ENCODE peak calls at places on chromosomes 11 and 22, in six cellular contexts. Q is OCI-LY7, O is GM23248, K is GM23338, L is neural progenitor cell, C is HCT116. F is an unnamed sample.

GRCh38 chr22:39943366-39943765 is 16.8 kb upstream of the TMA7B start:
- DNase-seq in Q (peak; percentile 35), L (peak; percentile 61), C (no peak), K (peak; percentile 83), O (no peak), F (no peak)

GRCh38 chr22:38652858-38653257 is 3.3 kb downstream of the FAM227A start:
- DNase-seq in Q (peak; percentile 14), K (no peak), L (no peak), O (no peak), C (no peak), F (peak; percentile 58)

GRCh38 chr11:124538019-124538418 is 5.4 kb downstream of the OR8B12 start:
- DNase-seq in L (no peak), O (peak; percentile 16), C (no peak), Q (no peak), K (no peak), F (peak; percentile 18)

GRCh38 chr11:13972033-13972910 is 9.7 kb downstream of the SPON1 start:
- DNase-seq in Q (no peak), O (peak; percentile 42), L (no peak), C (no peak), K (no peak), F (no peak)

GRCh38 chr11:282171-282570 is 4.0 kb downstream of the NLRP6 start:
- DNase-seq in C (no peak), K (no peak), L (no peak), O (no peak), Q (no peak), F (no peak)

GRCh38 chr11:33996498-33997454 is 54.8 kb upstream of the CAPRIN1 start:
- DNase-seq in O (peak; percentile 87), C (peak; percentile 83), K (peak; percentile 90), L (peak; percentile 79), Q (peak; percentile 82), F (peak; percentile 84)

GRCh38 chr11:21048626-21049025 is 379.2 kb downstream of the NELL1 start:
- DNase-seq in C (no peak), K (no peak), O (no peak), Q (no peak), L (no peak), F (no peak)

GRCh38 chr11:120917536-120918239 is 106.2 kb upstream of the TBCEL start:
- DNase-seq in L (no peak), O (no peak), Q (no peak), K (no peak), C (no peak), F (no peak)

GRCh38 chr11:75389925-75390324 is 9.4 kb upstream of the RPS3 start:
- DNase-seq in O (no peak), Q (no peak), K (no peak), C (no peak), L (no peak), F (no peak)

GRCh38 chr22:38163844-38164577 is 17.6 kb downstream of the PLA2G6 start:
- DNase-seq in K (no peak), C (no peak), Q (no peak), O (no peak), L (no peak), F (peak; percentile 74)

GRCh38 chr11:78432956-78433355 is 15.3 kb upstream of the GAB2 start:
- DNase-seq in K (no peak), C (no peak), Q (no peak), L (no peak), O (no peak), F (no peak)

GRCh38 chr11:78441956-78442355 is 24.3 kb upstream of the GAB2 start:
- DNase-seq in O (no peak), K (no peak), C (no peak), Q (no peak), L (no peak), F (no peak)

DNA sequence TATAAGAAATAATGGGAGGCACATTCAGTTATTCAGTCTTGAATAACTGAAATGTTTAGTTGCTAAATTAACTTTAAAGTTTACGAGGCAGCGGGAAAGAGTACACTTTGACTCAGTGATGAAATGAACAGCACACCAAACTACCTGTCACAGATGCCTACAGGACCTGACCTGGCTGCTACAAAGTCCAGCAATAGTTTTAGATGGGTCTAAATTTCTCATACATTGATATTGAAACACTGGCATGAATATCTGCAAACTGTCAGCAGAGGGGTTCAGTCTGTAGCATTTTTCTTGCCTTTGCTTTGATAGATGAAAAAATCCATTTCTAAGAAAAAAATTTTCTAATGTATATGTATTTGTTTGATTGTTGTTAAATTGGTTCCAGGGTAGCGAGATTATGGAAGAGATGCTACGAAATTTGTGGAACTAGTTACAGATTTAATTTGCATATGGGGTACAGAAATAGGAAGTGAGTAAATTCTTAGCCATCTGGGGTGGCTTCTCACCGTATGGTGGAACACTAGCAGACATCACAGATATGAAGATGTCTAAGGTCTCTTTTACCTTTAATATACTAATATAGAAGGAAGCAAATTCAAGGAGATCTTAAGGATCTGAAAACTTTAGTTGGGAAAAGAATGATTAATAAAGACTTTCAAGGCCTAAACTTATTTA is 20.8 kb upstream of the GAB2 start:
- DNase-seq in C (no peak), Q (peak; percentile 47), K (no peak), O (no peak), L (no peak), F (no peak)
- H2AFZ ChIP-seq in C (no peak overlapping the region), Q (no peak overlapping the region), K (no peak overlapping the region), O (no peak overlapping the region), L (no peak overlapping the region), F (no peak overlapping the region)

DNA sequence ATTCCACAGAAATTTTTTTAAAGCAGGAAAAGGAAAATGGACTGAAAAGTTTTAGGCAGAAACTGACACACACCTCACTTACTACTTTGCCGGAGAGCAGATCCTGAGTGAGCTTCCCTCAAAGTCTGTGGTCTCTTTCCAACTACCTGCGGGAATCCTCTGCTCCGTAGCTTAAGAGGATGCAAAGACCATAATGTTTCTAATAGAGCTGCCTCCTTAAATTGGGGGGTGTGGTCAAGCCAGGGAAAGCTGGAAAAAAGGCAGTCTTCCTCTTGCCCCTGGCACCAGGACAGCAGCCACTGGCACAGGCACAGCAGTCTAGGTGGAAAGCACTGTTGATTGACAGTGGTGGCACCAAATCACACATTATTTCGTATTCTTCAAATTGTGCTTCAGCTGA is at the start of gene ETS1:
- DNase-seq in K (peak; percentile 82), C (no peak), L (peak; percentile 49), Q (no peak), O (no peak), F (no peak)
- TF ChIP-seq EZH2phosphoT487 in K (no peak), C (no peak), L (no peak), Q (no peak), O (no peak), F (no peak)

GRCh38 chr11:73372371-73372993 is 3.7 kb upstream of the RELT start:
- DNase-seq in O (peak; percentile 63), L (peak; percentile 50), K (peak; percentile 75), C (peak; percentile 21), Q (peak; percentile 61), F (no peak)
- H2AFZ ChIP-seq in O (no peak overlapping the region), L (no peak overlapping the region), K (no peak overlapping the region), C (no peak overlapping the region), Q (peak overlapping the region; percentile 36), F (no peak overlapping the region)

DNA sequence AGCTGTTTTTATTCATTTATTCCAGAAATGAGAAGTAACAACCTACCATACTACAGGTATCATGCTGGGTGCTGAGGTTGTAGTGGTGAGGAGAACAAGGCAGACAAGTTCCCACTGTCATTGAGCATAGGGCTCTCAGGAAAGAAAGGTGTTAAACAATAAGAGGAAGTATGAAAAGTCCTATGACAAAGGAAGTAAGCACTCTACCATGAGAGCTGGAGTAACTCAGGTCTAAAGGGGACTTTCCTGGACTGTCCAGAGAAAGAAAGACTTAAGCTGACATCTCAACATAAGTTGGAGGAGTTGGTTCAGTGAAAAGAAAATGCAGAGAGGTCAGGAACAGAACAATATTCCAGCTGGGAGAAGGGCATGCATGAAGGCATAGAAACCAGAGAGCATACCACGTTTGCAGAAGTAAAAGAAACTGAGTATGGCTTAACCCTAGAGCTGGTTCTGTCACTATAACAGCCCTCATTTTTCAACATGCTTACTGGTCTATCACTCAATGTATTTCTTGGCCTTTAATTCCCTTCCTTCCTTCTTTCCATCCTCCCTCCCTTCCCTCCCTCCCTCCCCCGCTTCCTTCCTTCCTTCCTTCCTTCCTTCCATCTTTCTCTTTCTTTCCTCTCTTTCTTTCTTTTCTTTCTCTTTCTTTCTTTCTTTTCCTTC is 137.8 kb upstream of the BDNF start:
- DNase-seq in C (no peak), O (no peak), L (no peak), Q (no peak), K (no peak), F (no peak)
- TF ChIP-seq EZH2phosphoT487 in C (no peak), O (no peak), L (no peak), Q (no peak), K (no peak), F (no peak)

GRCh38 chr11:46524201-46524600 is 69.6 kb downstream of the AMBRA1 start:
- DNase-seq in O (no peak), K (no peak), L (no peak), C (no peak), Q (no peak), F (no peak)

GRCh38 chr11:46528445-46529085 is 65.3 kb downstream of the AMBRA1 start:
- DNase-seq in Q (no peak), L (no peak), O (no peak), K (no peak), C (no peak), F (no peak)

GRCh38 chr11:46527586-46527985 is 66.2 kb downstream of the AMBRA1 start:
- DNase-seq in L (no peak), K (no peak), C (no peak), O (no peak), Q (peak; percentile 13), F (no peak)

GRCh38 chr11:46529086-46529905 is 64.5 kb downstream of the AMBRA1 start:
- DNase-seq in K (peak; percentile 91), L (peak; percentile 83), C (peak; percentile 49), O (peak; percentile 68), Q (peak; percentile 76), F (peak; percentile 72)

GRCh38 chr11:46526489-46527215 is 67.2 kb downstream of the AMBRA1 start:
- DNase-seq in Q (no peak), K (no peak), C (no peak), O (no peak), L (no peak), F (no peak)
- H2AFZ ChIP-seq in Q (no peak overlapping the region), K (no peak overlapping the region), C (no peak overlapping the region), O (no peak overlapping the region), L (no peak overlapping the region), F (no peak overlapping the region)

DNA sequence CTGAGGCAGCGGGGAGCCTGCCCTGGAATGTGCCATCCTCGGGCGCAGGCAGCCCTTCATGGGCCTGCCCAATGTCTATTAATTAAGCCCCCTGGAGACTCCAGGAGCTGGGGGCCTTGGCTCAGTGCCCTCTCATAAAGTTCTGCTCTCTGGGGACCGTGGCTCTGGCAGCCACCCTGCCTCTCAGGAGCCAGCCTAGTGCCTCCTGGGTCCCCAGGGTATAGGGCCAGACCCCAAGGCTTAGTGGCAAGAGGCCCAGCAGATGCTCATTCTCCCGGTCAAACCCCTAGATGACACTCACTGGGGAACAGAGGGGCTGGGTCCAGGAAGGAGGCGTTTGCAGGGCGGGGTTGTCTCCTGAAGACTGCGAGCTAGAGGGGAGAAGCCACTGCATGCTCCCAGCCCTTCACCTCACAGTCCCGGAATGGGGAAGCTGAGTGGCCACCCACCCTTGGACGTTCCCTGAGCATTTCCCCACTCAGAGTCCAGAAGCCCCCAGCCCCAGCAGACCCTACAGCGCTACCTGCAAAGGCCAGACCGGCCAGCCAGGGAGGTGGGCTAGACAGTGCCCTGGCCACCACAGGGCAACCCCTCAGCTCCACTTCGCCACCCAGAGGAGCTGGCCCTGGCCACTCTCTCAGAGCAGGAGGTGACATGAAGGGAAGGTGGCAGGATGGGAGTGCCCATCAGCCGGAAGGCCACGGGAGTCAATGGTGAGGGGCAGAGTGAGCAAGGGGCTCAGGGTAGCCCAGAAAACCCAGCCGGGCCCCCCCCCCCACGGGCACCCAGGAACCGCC is 83.0 kb downstream of the CDKN1C start:
- DNase-seq in C (no peak), Q (no peak), O (no peak), L (no peak), K (no peak), F (no peak)
- TF ChIP-seq EZH2phosphoT487 in C (no peak), Q (no peak), O (no peak), L (no peak), K (no peak), F (no peak)

F was measured in hepatocyte.